ENCODE peak calls at places on chromosomes 7 and 10, in ten cellular contexts. M is neural crest cell, F is psoas muscle, L is adrenal gland, Z is RWPE1, J is fibroblast of pulmonary artery, X is Calu3, D is tibial artery, V is OCI-LY7, H is uterus. C is an unnamed sample.

GRCh38 chr7:142855756-142856564 is 1.1 kb downstream of the EPHB6 start:
- DNase-seq in J (peak), F (peak), Z (no peak), L (no peak), H (peak), V (no peak), M (no peak), D (peak), X (no peak), C (no peak)

GRCh38 chr7:69431626-69432025 is 166.6 kb upstream of the AUTS2 start:
- DNase-seq in L (no peak), H (no peak), V (no peak), J (no peak), Z (no peak), M (no peak), F (no peak), D (no peak), X (no peak), C (no peak)

GRCh38 chr7:16466087-16466472 is 542 bp upstream of the SOSTDC1 start:
- DNase-seq in H (no peak), D (no peak), M (no peak), F (no peak), L (no peak), X (no peak), Z (no peak), J (peak), V (no peak), C (no peak)

GRCh38 chr10:101710064-101710695 is 15.2 kb upstream of the FBXW4 start:
- DNase-seq in D (no peak), V (no peak), Z (no peak), L (no peak), X (no peak), H (no peak), F (no peak), J (no peak), M (no peak), C (no peak)

GRCh38 chr7:36949711-36950600 is 225.7 kb upstream of the AOAH start:
- DNase-seq in F (no peak), L (peak), V (no peak), X (no peak), Z (no peak), H (peak), J (peak), D (peak), M (no peak), C (no peak)

GRCh38 chr7:158549176-158549833 is 38.3 kb downstream of the PTPRN2 start:
- DNase-seq in V (no peak), Z (no peak), M (no peak), F (peak), H (peak), J (peak), D (peak), X (no peak), L (no peak), C (no peak)

GRCh38 chr7:151845412-151846205 is 31.3 kb downstream of the PRKAG2 start:
- DNase-seq in J (no peak), D (no peak), Z (no peak), V (no peak), F (no peak), L (no peak), H (no peak), X (no peak), M (no peak), C (no peak)

GRCh38 chr7:42678315-42678714 is 233.6 kb downstream of the C7orf25 start:
- DNase-seq in J (peak), Z (no peak), M (no peak), X (no peak), F (no peak), H (peak), L (no peak), V (no peak), D (no peak), C (no peak)

GRCh38 chr10:46069771-46070463 is 23.8 kb upstream of the MSMB start:
- DNase-seq in F (no peak), V (no peak), L (no peak), J (no peak), H (no peak), D (no peak), Z (no peak), X (no peak), M (no peak), C (no peak)

GRCh38 chr10:102413053-102413705 is 5.4 kb downstream of the PSD start:
- DNase-seq in H (no peak), M (peak), L (no peak), J (no peak), F (no peak), D (no peak), Z (no peak), X (no peak), V (peak), C (peak)

GRCh38 chr7:39761435-39761834 is 138.1 kb downstream of the RALA start:
- DNase-seq in V (no peak), M (no peak), X (no peak), D (no peak), Z (peak), H (no peak), J (no peak), L (no peak), F (no peak), C (no peak)

GRCh38 chr7:157494506-157495176 is 157.8 kb downstream of the DNAJB6 start:
- DNase-seq in X (no peak), Z (no peak), F (no peak), J (no peak), D (no peak), V (no peak), L (no peak), M (no peak), H (no peak), C (no peak)

GRCh38 chr7:99399597-99399996 is 8.8 kb downstream of the PDAP1 start:
- DNase-seq in X (no peak), F (no peak), V (no peak), J (no peak), Z (no peak), D (no peak), L (no peak), H (no peak), M (no peak), C (no peak)

GRCh38 chr10:103231047-103231551 is 14.6 kb upstream of the RPEL1 start:
- DNase-seq in L (no peak), V (no peak), X (peak), M (no peak), Z (peak), J (peak), F (no peak), D (no peak), H (no peak), C (no peak)

GRCh38 chr7:3338161-3338560 is 37.1 kb downstream of the SDK1 start:
- DNase-seq in X (no peak), H (no peak), L (no peak), V (no peak), F (no peak), M (no peak), Z (no peak), D (no peak), J (no peak), C (no peak)

GRCh38 chr7:43584200-43584586 is 1.3 kb downstream of the STK17A start:
- DNase-seq in F (peak), H (peak), D (no peak), X (peak), V (peak), Z (no peak), L (peak), J (peak), M (no peak), C (no peak)

GRCh38 chr10:49228677-49229076 is 40.5 kb upstream of the TMEM273 start:
- DNase-seq in X (no peak), Z (no peak), V (no peak), H (no peak), D (no peak), F (no peak), L (no peak), M (no peak), J (no peak), C (no peak)

GRCh38 chr7:129845178-129845971 is 107.4 kb downstream of the UBE2H start:
- DNase-seq in J (peak), L (no peak), D (no peak), M (no peak), H (no peak), F (no peak), Z (peak), V (no peak), X (no peak), C (no peak)

GRCh38 chr10:43688348-43688892 is 39.7 kb upstream of the ZNF32 start:
- DNase-seq in H (no peak), X (no peak), F (no peak), D (no peak), M (no peak), J (no peak), Z (no peak), V (no peak), L (no peak), C (no peak)

GRCh38 chr10:43073191-43073590 is 3.7 kb upstream of the RET start:
- DNase-seq in J (no peak), D (no peak), H (no peak), X (no peak), V (no peak), Z (no peak), M (no peak), L (no peak), F (no peak), C (no peak)

GRCh38 chr7:158732483-158733219 is 28.0 kb upstream of the NCAPG2 start:
- DNase-seq in V (no peak), L (no peak), H (no peak), Z (no peak), X (no peak), M (no peak), D (no peak), J (no peak), F (no peak), C (no peak)

GRCh38 chr10:113987805-113988204 is 55.9 kb upstream of the ADRB1 start:
- DNase-seq in L (peak), X (peak), H (no peak), Z (peak), D (peak), V (no peak), J (peak), F (peak), M (no peak), C (no peak)

GRCh38 chr10:72276013-72276387 is 2.3 kb downstream of the DDIT4 start:
- DNase-seq in M (no peak), J (peak), H (no peak), X (peak), L (peak), Z (peak), F (peak), D (no peak), V (no peak), C (no peak)

GRCh38 chr10:76962851-76963250 is 674.8 kb downstream of the KCNMA1 start:
- DNase-seq in L (no peak), Z (no peak), F (no peak), X (no peak), M (no peak), H (peak), V (no peak), J (no peak), D (no peak), C (no peak)

GRCh38 chr10:5515948-5516761 is 8.6 kb upstream of the CALML3 start:
- DNase-seq in V (no peak), L (no peak), J (no peak), D (no peak), X (no peak), F (no peak), Z (no peak), H (no peak), M (no peak), C (no peak)

GRCh38 chr7:56483153-56483552 is 366.9 kb upstream of the NUPR2 start:
- DNase-seq in F (no peak), V (no peak), Z (no peak), D (no peak), M (no peak), H (no peak), J (no peak), L (no peak), X (no peak), C (no peak)

GRCh38 chr10:79059859-79060379 is 8.8 kb upstream of the ZMIZ1 start:
- DNase-seq in F (peak), Z (no peak), L (peak), D (peak), M (no peak), H (no peak), X (no peak), J (no peak), V (no peak), C (no peak)

DNA sequence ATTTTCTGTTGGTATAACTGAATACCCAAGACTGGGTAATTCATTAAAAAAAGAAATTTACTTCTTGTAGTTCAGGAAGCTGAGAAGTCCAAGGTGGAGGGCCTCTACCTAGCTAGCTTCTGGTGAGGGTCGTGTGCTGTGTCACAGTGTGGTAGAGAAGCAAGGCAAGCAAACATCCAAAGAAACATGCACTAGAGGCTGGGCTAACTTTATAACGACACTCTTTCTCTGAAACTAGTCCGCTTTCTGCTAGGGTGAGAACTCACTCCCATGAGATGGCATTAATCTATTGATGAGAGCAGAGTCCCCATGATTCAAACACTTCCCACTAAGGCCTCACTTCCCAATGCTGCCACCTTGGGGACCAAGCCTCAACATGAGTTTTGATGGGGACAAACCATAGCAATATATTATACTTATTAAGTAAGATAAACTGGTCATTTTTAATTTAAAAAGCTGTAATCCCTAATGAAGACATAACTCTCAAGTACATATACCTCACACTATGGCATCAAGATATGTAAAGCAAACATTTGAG is 50.8 kb downstream of the PHYHIPL start:
- DNase-seq in L (no peak), D (no peak), F (no peak), Z (no peak), H (no peak), X (peak), V (no peak), M (no peak), J (no peak), C (no peak)
- TF ChIP-seq CTCF in L (no peak), D (no peak), F (no peak), Z (no peak), H (no peak), X (no peak), V (no peak), M (no peak), J (no peak), C (no peak)

DNA sequence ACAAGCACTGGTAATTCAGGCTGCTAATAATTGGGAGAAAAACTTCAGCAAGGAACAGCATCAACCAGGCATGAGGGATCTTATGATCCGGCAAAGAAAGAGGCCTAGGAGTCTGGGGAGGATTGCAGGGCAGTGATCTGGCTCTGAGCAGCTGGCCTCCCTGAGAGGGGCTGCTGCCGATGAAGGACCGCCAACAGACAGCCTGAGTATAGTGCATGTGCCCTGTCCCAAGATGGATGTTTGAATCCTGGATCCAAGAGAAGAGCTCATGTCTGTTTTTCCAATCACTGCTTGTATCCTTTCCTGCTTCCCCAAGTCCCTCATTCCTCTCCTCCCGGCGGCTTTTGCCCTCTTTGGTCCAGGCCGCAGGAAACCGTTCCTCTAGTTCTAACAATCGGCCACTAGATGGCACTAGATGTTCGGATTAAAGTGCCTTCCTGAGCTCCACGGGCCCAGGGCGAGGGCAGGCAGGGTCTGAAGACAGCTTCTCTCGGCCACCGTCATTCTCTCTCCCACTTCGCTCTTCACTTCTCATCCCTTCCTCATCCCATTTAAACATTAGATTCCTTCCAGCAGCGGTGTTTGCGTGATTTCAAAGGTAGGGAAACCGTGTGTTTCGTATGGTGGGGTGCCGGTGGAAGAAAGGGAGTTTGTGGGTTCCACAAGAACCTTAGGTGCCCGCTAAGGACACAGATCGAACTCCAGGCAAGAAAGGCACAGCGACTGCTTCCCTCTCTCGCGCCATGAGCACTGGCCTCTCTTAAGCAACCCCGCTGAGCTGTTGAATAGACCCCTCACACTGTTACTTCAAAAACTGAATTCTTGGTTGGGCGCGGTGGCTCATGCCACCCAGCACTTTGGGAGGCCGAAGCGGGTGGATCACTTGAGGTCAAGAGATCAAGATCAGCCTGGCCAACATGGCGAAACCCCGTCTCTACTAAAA is 82.4 kb downstream of the ADCYAP1R1 start:
- DNase-seq in L (peak), V (peak), D (peak), M (peak), J (peak), Z (peak), X (peak), F (peak), H (peak), C (peak)
- TF ChIP-seq CTCF in L (peak), V (peak), D (peak), M (peak), J (peak), Z (peak), X (peak), F (peak), H (peak), C (peak)

GRCh38 chr10:34826221-34826620 is 11.1 kb upstream of the PARD3 start:
- DNase-seq in D (no peak), V (no peak), L (no peak), H (no peak), X (no peak), M (no peak), F (no peak), J (no peak), Z (no peak), C (no peak)
- TF ChIP-seq CTCF in D (no peak), V (no peak), L (no peak), H (no peak), X (no peak), M (no peak), F (no peak), J (no peak), Z (no peak), C (no peak)

GRCh38 chr7:115782716-115783460 is 247.7 kb downstream of the TFEC start:
- DNase-seq in X (no peak), M (no peak), L (no peak), D (no peak), F (no peak), H (no peak), J (no peak), Z (no peak), V (no peak), C (no peak)
- TF ChIP-seq CTCF in X (no peak), M (no peak), L (no peak), D (no peak), F (no peak), H (no peak), J (no peak), Z (no peak), V (no peak), C (no peak)